ENCODE peak calls at places on chromosomes 13 and 19, in four cellular contexts. R is adipocyte, Y is body of pancreas, Q is AG09309. A is an unnamed sample.

GRCh38 chr13:114064516-114065140 is 67.8 kb downstream of the RASA3 start:
- DNase-seq in R (peak), Y (no peak), Q (no peak), A (peak)

GRCh38 chr13:45292176-45292575 is 48.8 kb downstream of the TPT1 start:
- DNase-seq in R (no peak), Y (no peak), Q (no peak), A (no peak)

GRCh38 chr13:103288114-103288513 is 221.9 kb upstream of the SLC10A2 start:
- DNase-seq in R (no peak), Y (no peak), Q (no peak), A (peak)

GRCh38 chr19:41998246-41999020 is 4.4 kb upstream of the ATP1A3 start:
- DNase-seq in R (peak), Y (peak), Q (no peak), A (peak)

GRCh38 chr19:53463263-53463662 is 4.3 kb upstream of the ZNF813 start:
- DNase-seq in R (peak), Y (peak), Q (no peak), A (peak)

GRCh38 chr19:3607398-3608078 is 863 bp upstream of the TBXA2R start:
- DNase-seq in R (no peak), Y (no peak), Q (no peak), A (peak)

GRCh38 chr13:30382836-30383525 is 39.3 kb upstream of the UBE2L5 start:
- DNase-seq in R (no peak), Y (no peak), Q (no peak), A (no peak)

GRCh38 chr13:43085545-43085944 is 62.2 kb downstream of the DNAJC15 start:
- DNase-seq in R (peak), Y (no peak), Q (no peak), A (peak)

GRCh38 chr13:68905186-68905585 is 1202.4 kb upstream of the ATXN8OS start:
- DNase-seq in R (no peak), Y (no peak), Q (no peak), A (no peak)

GRCh38 chr19:51715850-51716249 is 7.9 kb downstream of the HAS1 start:
- DNase-seq in R (no peak), Y (no peak), Q (no peak), A (no peak)

GRCh38 chr19:51721905-51722304 is 1.9 kb downstream of the HAS1 start:
- DNase-seq in R (no peak), Y (no peak), Q (no peak), A (no peak)

GRCh38 chr19:51722492-51722891 is 1.3 kb downstream of the HAS1 start:
- DNase-seq in R (no peak), Y (no peak), Q (no peak), A (no peak)

GRCh38 chr19:51716925-51717324 is 6.9 kb downstream of the HAS1 start:
- DNase-seq in R (no peak), Y (no peak), Q (no peak), A (no peak)

GRCh38 chr19:51719251-51719901 is 4.4 kb downstream of the HAS1 start:
- DNase-seq in R (no peak), Y (no peak), Q (no peak), A (peak)
- H3K4me3 ChIP-seq in R (peak), Y (no peak), Q (no peak), A (peak)

GRCh38 chr19:1130801-1131717 is 27.3 kb downstream of the GPX4 start:
- DNase-seq in R (peak), Y (no peak), Q (no peak), A (peak)
- H3K4me3 ChIP-seq in R (peak), Y (no peak), Q (peak), A (peak)

DNA sequence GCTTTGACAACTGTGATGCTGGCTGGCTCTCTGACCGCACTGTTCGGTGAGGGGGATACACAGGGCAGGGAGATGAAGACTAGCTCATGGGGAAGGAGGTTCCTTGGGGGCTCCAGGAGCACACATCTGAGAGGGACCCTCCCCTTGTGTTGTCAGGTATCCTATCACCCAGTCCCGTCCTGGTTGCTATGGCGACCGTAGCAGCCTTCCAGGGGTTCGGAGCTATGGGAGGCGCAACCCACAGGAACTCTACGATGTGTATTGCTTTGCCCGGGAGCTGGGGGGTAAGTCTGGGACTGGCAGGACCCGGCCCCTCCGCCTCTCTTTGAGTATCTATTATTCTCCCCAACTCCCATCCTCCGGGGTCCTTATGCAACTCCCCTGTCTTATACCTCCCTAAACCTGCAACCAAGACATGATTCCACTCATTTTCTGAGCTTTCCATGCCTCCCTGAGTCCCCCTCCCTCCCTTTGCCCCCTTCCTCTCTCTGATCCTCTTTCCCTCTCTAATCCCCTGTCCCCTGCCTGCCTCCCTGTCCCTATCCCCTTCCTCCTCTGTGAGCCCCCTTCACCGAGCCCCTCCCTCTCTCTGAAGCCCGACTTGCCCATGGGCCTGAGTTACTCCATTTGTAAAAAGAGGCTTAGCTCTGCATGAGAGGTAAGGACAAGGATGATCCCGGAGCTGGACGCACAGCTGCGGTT is 12.5 kb downstream of the NCAN start:
- DNase-seq in R (no peak), Y (no peak), Q (no peak), A (no peak)
- H3K4me3 ChIP-seq in R (no peak), Y (no peak), Q (no peak), A (no peak)

GRCh38 chr13:32902898-32903297 is 113.3 kb upstream of the KL start:
- DNase-seq in R (no peak), Y (peak), Q (no peak), A (peak)

GRCh38 chr13:32903720-32904119 is 112.5 kb upstream of the KL start:
- DNase-seq in R (no peak), Y (no peak), Q (no peak), A (no peak)

GRCh38 chr13:32905864-32906180 is 110.4 kb upstream of the KL start:
- DNase-seq in R (no peak), Y (peak), Q (no peak), A (no peak)

GRCh38 chr13:32904271-32904670 is 112.0 kb upstream of the KL start:
- DNase-seq in R (no peak), Y (no peak), Q (no peak), A (no peak)

GRCh38 chr13:32905063-32905863 is 111.0 kb upstream of the KL start:
- DNase-seq in R (no peak), Y (no peak), Q (no peak), A (no peak)
- H3K4me3 ChIP-seq in R (no peak), Y (no peak), Q (no peak), A (no peak)

GRCh38 chr19:39203372-39204341 is at the start of gene SYCN:
- DNase-seq in R (no peak), Y (peak), Q (no peak), A (no peak)
- H3K4me3 ChIP-seq in R (no peak), Y (peak), Q (no peak), A (no peak)

GRCh38 chr13:57640582-57640981 is 9.0 kb downstream of the PCDH17 start:
- DNase-seq in R (no peak), Y (no peak), Q (no peak), A (no peak)
- H3K4me3 ChIP-seq in R (no peak), Y (no peak), Q (no peak), A (no peak)

GRCh38 chr19:36128392-36128736 is 11.5 kb upstream of the CAPNS1 start:
- DNase-seq in R (no peak), Y (no peak), Q (no peak), A (no peak)
- H3K4me3 ChIP-seq in R (peak), Y (peak), Q (peak), A (peak)

A was measured in cardiac muscle cell.